ENCODE peak calls at places on chromosomes 7 and 10, in ten cellular contexts. One of them, this sample, is unnamed.

GRCh38 chr10:7424315-7424714 is 13.5 kb upstream of the SFMBT2 start:
- DNase-seq in stimulated activated CD4-positive, alpha-beta T cell treated with anti-CD3 and anti-CD28 coated beads, Interleukin-1b, Interleukin-23, amount 100 ng/mL, for 24 hours: no peak
- DNase-seq in adipocyte: no peak
- DNase-seq in right cardiac atrium: no peak
- DNase-seq in NCI-H1105 treated with DMSO at 0.1 percent for 48 hours: no peak
- DNase-seq in germinal center: no peak
- DNase-seq in kidney tubule cell: no peak
- DNase-seq in IMR-90: no peak
- DNase-seq in occipital lobe: no peak
- DNase-seq in left ventricle myocardium inferior: no peak
- DNase-seq in this sample: no peak

GRCh38 chr10:104293021-104293420 is 24.0 kb downstream of the GSTO2 start:
- DNase-seq in kidney tubule cell: peak
- DNase-seq in right cardiac atrium: no peak
- DNase-seq in stimulated activated CD4-positive, alpha-beta T cell treated with anti-CD3 and anti-CD28 coated beads, Interleukin-1b, Interleukin-23, amount 100 ng/mL, for 24 hours: no peak
- DNase-seq in occipital lobe: no peak
- DNase-seq in left ventricle myocardium inferior: no peak
- DNase-seq in IMR-90: peak
- DNase-seq in adipocyte: no peak
- DNase-seq in germinal center: no peak
- DNase-seq in NCI-H1105 treated with DMSO at 0.1 percent for 48 hours: no peak
- DNase-seq in this sample: no peak

GRCh38 chr10:4226941-4227540 is 442.0 kb upstream of the KLF6 start:
- DNase-seq in occipital lobe: no peak
- DNase-seq in adipocyte: no peak
- DNase-seq in stimulated activated CD4-positive, alpha-beta T cell treated with anti-CD3 and anti-CD28 coated beads, Interleukin-1b, Interleukin-23, amount 100 ng/mL, for 24 hours: no peak
- DNase-seq in IMR-90: no peak
- DNase-seq in NCI-H1105 treated with DMSO at 0.1 percent for 48 hours: no peak
- DNase-seq in kidney tubule cell: no peak
- DNase-seq in right cardiac atrium: no peak
- DNase-seq in left ventricle myocardium inferior: no peak
- DNase-seq in germinal center: no peak
- DNase-seq in this sample: no peak

GRCh38 chr10:5659702-5660528 is 6.5 kb downstream of the ASB13 start:
- DNase-seq in NCI-H1105 treated with DMSO at 0.1 percent for 48 hours: no peak
- DNase-seq in right cardiac atrium: peak
- DNase-seq in occipital lobe: no peak
- DNase-seq in germinal center: peak
- DNase-seq in kidney tubule cell: peak
- DNase-seq in stimulated activated CD4-positive, alpha-beta T cell treated with anti-CD3 and anti-CD28 coated beads, Interleukin-1b, Interleukin-23, amount 100 ng/mL, for 24 hours: no peak
- DNase-seq in adipocyte: peak
- DNase-seq in left ventricle myocardium inferior: no peak
- DNase-seq in IMR-90: peak
- DNase-seq in this sample: no peak

GRCh38 chr7:124765401-124766352 is at the start of gene GPR37:
- DNase-seq in NCI-H1105 treated with DMSO at 0.1 percent for 48 hours: peak
- DNase-seq in left ventricle myocardium inferior: no peak
- DNase-seq in IMR-90: peak
- DNase-seq in stimulated activated CD4-positive, alpha-beta T cell treated with anti-CD3 and anti-CD28 coated beads, Interleukin-1b, Interleukin-23, amount 100 ng/mL, for 24 hours: peak
- DNase-seq in occipital lobe: peak
- DNase-seq in adipocyte: peak
- DNase-seq in kidney tubule cell: peak
- DNase-seq in germinal center: peak
- DNase-seq in right cardiac atrium: peak
- DNase-seq in this sample: peak

GRCh38 chr10:22992621-22993020 is 64.8 kb downstream of the ARMC3 start:
- DNase-seq in right cardiac atrium: no peak
- DNase-seq in occipital lobe: no peak
- DNase-seq in NCI-H1105 treated with DMSO at 0.1 percent for 48 hours: peak
- DNase-seq in kidney tubule cell: no peak
- DNase-seq in germinal center: no peak
- DNase-seq in left ventricle myocardium inferior: no peak
- DNase-seq in IMR-90: no peak
- DNase-seq in adipocyte: no peak
- DNase-seq in stimulated activated CD4-positive, alpha-beta T cell treated with anti-CD3 and anti-CD28 coated beads, Interleukin-1b, Interleukin-23, amount 100 ng/mL, for 24 hours: no peak
- DNase-seq in this sample: no peak

GRCh38 chr7:79709574-79710409 is 256.3 kb upstream of the MAGI2 start:
- DNase-seq in left ventricle myocardium inferior: no peak
- DNase-seq in kidney tubule cell: peak
- DNase-seq in NCI-H1105 treated with DMSO at 0.1 percent for 48 hours: peak
- DNase-seq in IMR-90: peak
- DNase-seq in stimulated activated CD4-positive, alpha-beta T cell treated with anti-CD3 and anti-CD28 coated beads, Interleukin-1b, Interleukin-23, amount 100 ng/mL, for 24 hours: no peak
- DNase-seq in adipocyte: peak
- DNase-seq in germinal center: no peak
- DNase-seq in occipital lobe: no peak
- DNase-seq in right cardiac atrium: no peak
- DNase-seq in this sample: no peak

GRCh38 chr7:3991771-3992231 is 690.3 kb upstream of the FOXK1 start:
- DNase-seq in germinal center: no peak
- DNase-seq in NCI-H1105 treated with DMSO at 0.1 percent for 48 hours: no peak
- DNase-seq in kidney tubule cell: no peak
- DNase-seq in IMR-90: no peak
- DNase-seq in right cardiac atrium: no peak
- DNase-seq in occipital lobe: no peak
- DNase-seq in left ventricle myocardium inferior: no peak
- DNase-seq in adipocyte: no peak
- DNase-seq in stimulated activated CD4-positive, alpha-beta T cell treated with anti-CD3 and anti-CD28 coated beads, Interleukin-1b, Interleukin-23, amount 100 ng/mL, for 24 hours: no peak
- DNase-seq in this sample: no peak